ENCODE peak calls at places on chromosomes 4 and X, in seven cellular contexts. Z, I, D, B, S, H and L are unnamed samples.

GRCh38 chrX:107470971-107471370 is 21.5 kb downstream of the FRMPD3 start:
- DNase-seq in Z (no peak), I (no peak), D (no peak), B (no peak), S (no peak), H (no peak), L (no peak)

GRCh38 chr4:150988238-150988637 is 26.8 kb downstream of the LRBA start:
- DNase-seq in Z (no peak), I (no peak), D (no peak), B (no peak), S (no peak), H (no peak), L (no peak)

GRCh38 chrX:150731795-150732194 is 38.6 kb downstream of the MTMR1 start:
- DNase-seq in Z (no peak), I (no peak), D (no peak), B (no peak), S (no peak), H (no peak), L (no peak)

GRCh38 chrX:154308108-154308946 is 12.7 kb downstream of the TKTL1 start:
- DNase-seq in Z (peak; percentile 16), I (peak; percentile 67), D (peak; percentile 35), B (peak; percentile 36), S (peak; percentile 78), H (peak; percentile 87), L (peak; percentile 15)

GRCh38 chr4:140252144-140252741 is 98.3 kb upstream of the MAML3 start:
- DNase-seq in Z (no peak), I (no peak), D (peak; percentile 34), B (no peak), S (no peak), H (no peak), L (peak; percentile 39)

GRCh38 chrX:47915886-47916493 is 79.3 kb downstream of the ZNF81 start:
- DNase-seq in Z (no peak), I (no peak), D (no peak), B (no peak), S (no peak), H (no peak), L (no peak)

GRCh38 chr4:141395246-141395830 is 174.6 kb downstream of the ZNF330 start:
- DNase-seq in Z (no peak), I (no peak), D (no peak), B (no peak), S (no peak), H (no peak), L (no peak)

GRCh38 chr4:184288451-184289178 is 70.9 kb upstream of the ENPP6 start:
- DNase-seq in Z (no peak), I (no peak), D (no peak), B (no peak), S (no peak), H (no peak), L (peak; percentile 6)

GRCh38 chr4:81352476-81352875 is 119.2 kb downstream of the RASGEF1B start:
- DNase-seq in Z (no peak), I (no peak), D (no peak), B (no peak), S (no peak), H (no peak), L (no peak)

GRCh38 chrX:70044541-70045245 is 5.0 kb downstream of the AWAT2 start:
- DNase-seq in Z (no peak), I (no peak), D (no peak), B (no peak), S (no peak), H (peak; percentile 70), L (no peak)

GRCh38 chrX:49999048-49999447 is 76.7 kb downstream of the CLCN5 start:
- DNase-seq in Z (no peak), I (no peak), D (no peak), B (no peak), S (no peak), H (no peak), L (no peak)

GRCh38 chr4:168859888-168860694 is 150.0 kb downstream of the CBR4 start:
- DNase-seq in Z (no peak), I (no peak), D (no peak), B (no peak), S (no peak), H (no peak), L (no peak)

GRCh38 chrX:71992711-71993110 is 82.1 kb downstream of the NHSL2 start:
- DNase-seq in Z (no peak), I (no peak), D (no peak), B (no peak), S (no peak), H (no peak), L (no peak)

GRCh38 chr4:119726505-119726904 is 97.9 kb upstream of the PDE5A start:
- DNase-seq in Z (no peak), I (no peak), D (no peak), B (no peak), S (no peak), H (no peak), L (no peak)

GRCh38 chr4:7025040-7025602 is 18.1 kb upstream of the TADA2B start:
- DNase-seq in Z (no peak), I (no peak), D (no peak), B (no peak), S (no peak), H (peak; percentile 64), L (no peak)

GRCh38 chr4:66182651-66183050 is 512.4 kb upstream of the EPHA5 start:
- DNase-seq in Z (no peak), I (no peak), D (no peak), B (no peak), S (no peak), H (no peak), L (no peak)

GRCh38 chrX:72258174-72258573 is 18.9 kb downstream of the RPS4X start:
- DNase-seq in Z (peak; percentile 64), I (peak; percentile 24), D (no peak), B (no peak), S (no peak), H (no peak), L (no peak)

GRCh38 chrX:129529685-129530281 is 6.5 kb upstream of the SMARCA1 start:
- DNase-seq in Z (no peak), I (no peak), D (no peak), B (no peak), S (no peak), H (no peak), L (no peak)

GRCh38 chrX:56564921-56565861 is 1.8 kb downstream of the UBQLN2 start:
- DNase-seq in Z (peak; percentile 0), I (no peak), D (no peak), B (no peak), S (no peak), H (peak; percentile 65), L (no peak)

GRCh38 chr4:75723117-75723801 is 1.1 kb upstream of the USO1 start:
- DNase-seq in Z (peak; percentile 53), I (no peak), D (no peak), B (no peak), S (no peak), H (no peak), L (no peak)

GRCh38 chr4:528296-528695 is 29.3 kb downstream of the PIGG start:
- DNase-seq in Z (no peak), I (no peak), D (no peak), B (no peak), S (no peak), H (peak; percentile 63), L (no peak)

GRCh38 chr4:529563-529962 is 30.6 kb downstream of the PIGG start:
- DNase-seq in Z (no peak), I (no peak), D (no peak), B (no peak), S (no peak), H (peak; percentile 41), L (no peak)

GRCh38 chr4:526971-527460 is 28.0 kb downstream of the PIGG start:
- DNase-seq in Z (no peak), I (no peak), D (no peak), B (no peak), S (no peak), H (peak; percentile 34), L (no peak)

GRCh38 chr4:530017-530781 is 31.2 kb downstream of the PIGG start:
- DNase-seq in Z (no peak), I (no peak), D (no peak), B (no peak), S (no peak), H (peak; percentile 49), L (no peak)

GRCh38 chr4:528835-529234 is 29.8 kb downstream of the PIGG start:
- DNase-seq in Z (no peak), I (no peak), D (no peak), B (no peak), S (no peak), H (no peak), L (no peak)
- H3K36me3 ChIP-seq in Z (peaks cover 63% of the 10 kb centered on the region), I (peaks cover 82% of the 10 kb centered on the region), D (no peaks in the 10 kb centered on the region), B (no peaks in the 10 kb centered on the region), S (peaks cover 89% of the 10 kb centered on the region), H (peaks cover 78% of the 10 kb centered on the region), L (peaks cover 8% of the 10 kb centered on the region)

GRCh38 chrX:133916984-133917722 is 68.2 kb downstream of the GPC3 start:
- DNase-seq in Z (no peak), I (no peak), D (no peak), B (no peak), S (no peak), H (no peak), L (no peak)
- TF ChIP-seq POLR2AphosphoS5 in Z (no peak), I (no peak), D (no peak), B (no peak), S (no peak), H (no peak), L (no peak)

DNA sequence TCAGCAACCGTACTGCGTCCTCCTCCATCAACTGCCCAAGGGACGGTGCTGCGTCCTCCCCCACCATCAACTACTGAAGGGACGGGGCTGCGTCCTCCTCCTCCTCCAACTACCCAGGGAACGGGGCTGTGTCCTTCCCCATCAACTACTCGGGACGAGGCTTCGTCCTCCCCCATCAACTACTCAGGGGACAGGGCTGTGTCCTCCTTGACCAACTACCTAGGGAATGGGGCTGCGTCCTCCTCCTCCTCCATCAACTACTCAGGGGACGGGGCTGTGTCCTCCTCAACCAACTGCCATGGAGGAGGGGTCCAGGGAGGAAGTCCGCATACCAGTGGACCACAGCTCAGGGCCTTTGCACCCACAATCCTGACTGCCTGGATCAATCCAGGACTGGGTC is 24.4 kb downstream of the PPP2R3B start:
- DNase-seq in Z (no peak), I (no peak), D (no peak), B (no peak), S (peak; percentile 65), H (peak; percentile 58), L (no peak)
- H3K36me3 ChIP-seq in Z (peaks cover 10% of the 10 kb centered on the region), I (no peaks in the 10 kb centered on the region), D (no peaks in the 10 kb centered on the region), B (no peaks in the 10 kb centered on the region), S (peaks cover 43% of the 10 kb centered on the region), H (peaks cover 35% of the 10 kb centered on the region), L (no peaks in the 10 kb centered on the region)

DNA sequence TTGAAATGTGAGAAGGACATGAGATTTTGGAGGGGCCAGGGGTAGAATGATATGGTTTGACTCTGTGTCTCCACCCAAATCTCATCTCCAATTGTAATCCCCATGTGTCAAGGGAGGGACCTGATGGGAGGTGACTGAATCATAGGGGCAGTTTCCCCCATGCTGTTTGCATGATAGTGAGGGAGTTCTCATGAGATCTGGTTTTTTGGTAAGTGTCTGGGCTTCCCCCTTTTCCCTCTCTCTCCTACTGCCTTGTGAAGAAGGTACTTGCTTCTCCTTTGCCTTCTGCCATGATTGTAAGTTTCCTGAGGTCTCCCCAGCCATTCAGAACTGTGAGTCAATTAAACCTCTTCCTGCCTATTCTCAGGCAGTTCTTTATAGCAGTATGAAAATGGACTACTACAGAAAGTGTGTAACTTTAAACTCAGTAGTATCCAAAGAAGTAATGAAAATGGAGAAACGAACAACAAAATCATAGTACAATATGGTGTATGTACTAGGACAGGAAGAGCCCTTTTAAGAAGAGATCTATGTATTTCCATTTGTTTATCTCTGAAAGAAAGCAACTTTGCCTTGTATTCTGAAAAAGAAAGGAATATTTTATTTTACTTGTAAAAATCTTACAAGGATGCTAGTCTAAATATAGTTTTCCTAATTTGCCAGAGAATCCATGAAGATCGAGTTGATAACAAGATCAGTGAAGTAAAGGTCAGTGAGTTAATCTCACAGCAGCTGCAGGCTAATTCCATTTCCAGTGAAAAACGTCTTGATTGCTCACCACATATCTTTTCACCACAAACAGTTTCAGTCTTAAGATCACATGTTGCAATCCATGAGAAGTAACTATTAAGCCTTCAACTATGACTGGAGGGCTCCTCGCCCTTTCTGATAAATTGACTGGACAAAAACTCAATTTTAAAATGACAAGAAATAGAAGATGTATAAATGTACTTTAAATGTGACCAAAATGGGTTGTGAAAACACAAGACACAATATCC is 20.5 kb downstream of the PKD2 start:
- DNase-seq in Z (no peak), I (no peak), D (no peak), B (no peak), S (no peak), H (no peak), L (no peak)
- TF ChIP-seq POLR2AphosphoS5 in Z (no peak), I (no peak), D (no peak), B (no peak), S (no peak), H (no peak), L (no peak)